ENCODE peak calls at places on chromosomes 12 and 14, in five cellular contexts. Q is HepG2, I is K562, J is HCT116, X is H1. V is an unnamed sample.

GRCh38 chr12:105409881-105410471 is 79.5 kb downstream of the C12orf75 start:
- DNase-seq in I (no peak), J (no peak), X (no peak), Q (no peak), V (no peak)

GRCh38 chr14:101501341-101501740 is 60.0 kb upstream of the DIO3 start:
- DNase-seq in J (no peak), X (no peak), Q (no peak), I (no peak), V (no peak)

GRCh38 chr14:90536511-90537191 is 139.8 kb downstream of the CALM1 start:
- DNase-seq in J (no peak), I (no peak), Q (no peak), X (no peak), V (no peak)

GRCh38 chr12:105166736-105167135 is 59.2 kb downstream of the WASHC4 start:
- DNase-seq in J (no peak), X (no peak), I (no peak), Q (no peak), V (no peak)

GRCh38 chr14:24377126-24377525 is 9.1 kb downstream of the NFATC4 start:
- DNase-seq in I (peak), Q (no peak), X (no peak), J (no peak), V (no peak)

GRCh38 chr14:21236948-21237797 is 32.1 kb downstream of the HNRNPC start:
- DNase-seq in J (no peak), Q (no peak), I (no peak), X (no peak), V (no peak)

GRCh38 chr12:79933580-79934264 is 1.2 kb downstream of the PPP1R12A start:
- DNase-seq in J (no peak), X (no peak), I (no peak), Q (no peak), V (no peak)

GRCh38 chr14:24238527-24239037 is 3.8 kb downstream of the TINF2 start:
- DNase-seq in I (no peak), J (no peak), Q (no peak), X (no peak), V (no peak)

GRCh38 chr12:132160671-132161045 is 16.4 kb downstream of the NOC4L start:
- DNase-seq in J (no peak), I (no peak), X (no peak), Q (no peak), V (no peak)

GRCh38 chr14:52351561-52352491 is 37.7 kb downstream of the PTGER2 start:
- DNase-seq in J (no peak), Q (no peak), X (no peak), I (no peak), V (peak)

GRCh38 chr14:89542768-89543419 is 125.9 kb upstream of the FOXN3 start:
- DNase-seq in X (no peak), J (no peak), I (no peak), Q (no peak), V (no peak)

GRCh38 chr12:84542289-84542688 is 370.3 kb downstream of the SLC6A15 start:
- DNase-seq in J (no peak), Q (no peak), I (no peak), X (no peak), V (no peak)

GRCh38 chr14:92922883-92923743 is at the start of gene CHGA:
- DNase-seq in I (peak), X (peak), Q (peak), J (no peak), V (no peak)

GRCh38 chr14:104138098-104138890 is at the start of gene KIF26A:
- DNase-seq in J (peak), I (peak), X (peak), Q (no peak), V (no peak)

GRCh38 chr12:123134265-123134664 is 16.6 kb downstream of the PITPNM2 start:
- DNase-seq in Q (no peak), I (no peak), J (no peak), X (no peak), V (no peak)

GRCh38 chr12:127628655-127629054 is 638.3 kb upstream of the TMEM132C start:
- DNase-seq in I (no peak), J (no peak), Q (no peak), X (no peak), V (no peak)

GRCh38 chr12:3101309-3102022 is 24.3 kb downstream of the TSPAN9 start:
- DNase-seq in I (no peak), Q (no peak), X (no peak), J (no peak), V (no peak)

DNA sequence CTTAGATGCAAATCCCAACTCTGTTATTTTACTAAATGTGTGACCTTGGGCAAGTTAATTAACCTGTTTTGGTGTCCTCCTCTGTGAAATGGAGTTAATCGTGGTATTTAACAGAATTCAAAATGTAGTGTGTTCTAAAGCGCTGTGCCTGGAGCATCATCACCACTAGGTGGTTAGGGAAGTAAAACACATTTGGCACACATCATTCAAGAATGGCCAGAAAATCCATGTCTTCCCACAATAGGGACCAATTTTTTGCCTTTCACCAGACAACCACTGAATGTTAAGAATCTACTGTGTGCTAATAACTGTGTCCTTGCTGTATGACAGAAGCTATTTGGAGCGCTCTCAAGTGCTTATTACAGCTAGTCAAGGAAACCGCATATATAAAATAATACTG is 133.4 kb downstream of the MON2 start:
- DNase-seq in I (no peak), J (no peak), Q (no peak), X (no peak), V (no peak)
- TF ChIP-seq CEBPB in I (no peak), J (no peak), Q (no peak), X (no peak), V (no peak)

GRCh38 chr14:44405350-44405619 is 101.8 kb downstream of the FSCB start:
- DNase-seq in Q (no peak), J (no peak), I (no peak), X (no peak), V (no peak)
- H3K9ac ChIP-seq in Q (no peak), J (no peak), I (no peak), X (no peak), V (no peak)

GRCh38 chr12:86931714-86932113 is 675.5 kb upstream of the MGAT4C start:
- DNase-seq in Q (no peak), I (no peak), X (no peak), J (no peak), V (no peak)
- TF ChIP-seq SP1 in Q (no peak), I (no peak), X (no peak), J (no peak), V (no peak)

GRCh38 chr14:72605921-72606220 is 288.0 kb downstream of the DPF3 start:
- DNase-seq in Q (no peak), J (no peak), I (no peak), X (no peak), V (no peak)
- TF ChIP-seq CEBPB in Q (no peak), J (no peak), I (no peak), X (no peak), V (no peak)

GRCh38 chr12:50101663-50102062 is 2.1 kb upstream of the GPD1 start:
- DNase-seq in I (peak), J (peak), Q (peak), X (no peak), V (no peak)
- H3K9ac ChIP-seq in I (no peak), J (no peak), Q (no peak), X (no peak), V (no peak)

DNA sequence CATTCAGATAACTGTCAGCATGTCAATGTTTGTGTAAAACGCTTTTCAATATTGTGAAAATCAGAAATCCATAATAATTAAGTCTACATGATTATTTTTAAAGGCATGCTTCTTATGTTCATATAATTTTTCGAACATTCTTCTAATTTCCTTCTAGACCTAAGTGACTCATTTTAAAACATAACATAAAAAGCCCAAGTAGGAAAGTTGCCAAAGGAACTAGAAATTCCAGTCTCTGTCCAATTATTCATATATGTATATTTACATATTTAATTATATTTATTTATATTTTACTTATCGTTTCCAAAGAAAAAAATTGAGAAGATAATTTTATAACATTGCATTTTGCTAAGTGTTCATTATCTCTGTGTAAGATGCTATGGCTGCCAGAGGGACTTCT is 110.4 kb downstream of the TMTC1 start:
- DNase-seq in X (no peak), I (no peak), J (no peak), Q (no peak), V (no peak)
- TF ChIP-seq SP1 in X (no peak), I (no peak), J (no peak), Q (no peak), V (no peak)

GRCh38 chr12:93793983-93794382 is 116.8 kb downstream of the CRADD start:
- DNase-seq in J (no peak), X (no peak), I (no peak), Q (no peak), V (no peak)
- TF ChIP-seq CEBPB in J (no peak), X (no peak), I (no peak), Q (no peak), V (no peak)

DNA sequence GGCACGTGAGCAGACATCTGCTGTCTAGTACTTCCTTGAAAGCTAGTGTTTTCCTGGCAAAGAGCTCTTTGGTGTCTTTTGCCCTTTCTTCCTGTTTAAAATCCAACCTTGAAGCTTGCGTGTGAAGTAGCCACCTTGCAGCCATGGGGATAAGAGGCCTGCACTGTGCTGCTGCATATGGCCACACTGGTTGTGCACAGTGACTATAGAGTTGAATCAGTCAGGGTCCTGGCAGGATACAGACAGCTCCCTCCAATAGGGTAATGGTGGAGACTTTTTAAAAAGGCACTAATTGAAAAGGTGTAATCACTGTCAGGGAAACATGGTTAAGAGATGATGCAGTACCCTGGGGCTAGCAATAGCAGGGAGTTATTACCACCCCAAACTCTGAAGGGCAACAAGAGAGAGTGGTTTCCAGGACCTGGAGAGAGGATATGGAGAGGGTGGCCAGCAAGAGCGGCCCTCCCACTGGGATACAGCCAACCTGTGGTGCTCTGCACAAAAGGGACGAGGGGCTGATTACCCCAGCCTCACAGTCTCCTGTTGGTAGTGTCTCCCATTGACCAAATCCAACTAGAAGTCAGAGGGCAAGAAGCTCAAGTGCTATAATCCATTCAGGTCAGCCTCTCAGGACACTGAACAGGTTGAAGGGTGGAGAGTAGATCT is 4.8 kb upstream of the GLT8D2 start:
- DNase-seq in J (no peak), I (no peak), Q (no peak), X (peak), V (no peak)
- H3K9ac ChIP-seq in J (no peak), I (no peak), Q (no peak), X (no peak), V (no peak)

DNA sequence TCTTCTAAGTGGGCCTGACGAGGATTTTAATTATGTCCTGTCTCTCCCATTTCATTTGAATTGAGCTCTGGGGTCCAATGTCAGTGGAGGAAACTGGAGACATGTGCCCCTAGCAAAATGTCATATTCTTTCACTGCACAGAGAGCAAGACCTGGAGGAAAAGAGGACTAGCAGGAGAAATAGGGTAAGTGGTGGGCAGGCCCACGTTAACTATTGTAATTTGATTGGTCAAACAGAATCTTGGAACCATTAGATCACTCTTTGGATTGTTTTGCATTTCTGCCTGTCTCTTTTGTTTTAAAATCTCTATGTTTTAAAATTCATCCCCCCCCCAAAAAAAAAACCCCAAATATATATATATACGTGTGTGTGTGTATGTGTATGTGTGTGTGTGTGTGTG is 113.9 kb upstream of the PELI2 start:
- DNase-seq in X (no peak), J (no peak), Q (no peak), I (no peak), V (no peak)
- TF ChIP-seq SP1 in X (no peak), J (no peak), Q (no peak), I (no peak), V (no peak)